ENCODE peak calls at places on chromosomes 13 and 19, in six cellular contexts. I is CD8-positive, alpha-beta memory T cell; A is ELR; T is activated T-cell treated with anti-CD3 and anti-CD28 coated beads, Interleukin-2, amount 50 U/mL, for 4 hours; C is osteoblast; J is stimulated activated naive CD4-positive, alpha-beta T cell. Q is an unnamed sample.

GRCh38 chr19:56084835-56085536 is 36.1 kb downstream of the ZNF787 start:
- DNase-seq in I (no peak), J (no peak), T (no peak), C (peak), A (no peak), Q (no peak)

GRCh38 chr13:86174632-86175031 is 375.4 kb upstream of the SLITRK6 start:
- DNase-seq in A (peak), J (no peak), I (no peak), T (no peak), C (no peak), Q (no peak)

GRCh38 chr19:28985201-28985600 is 227.8 kb downstream of the UQCRFS1 start:
- DNase-seq in T (no peak), J (no peak), C (no peak), A (no peak), I (no peak), Q (no peak)

GRCh38 chr13:114034481-114034891 is 60.6 kb upstream of the C13orf46 start:
- DNase-seq in C (no peak), A (no peak), J (no peak), T (no peak), I (no peak), Q (no peak)

GRCh38 chr13:75482070-75482819 is at the start of gene TBC1D4:
- DNase-seq in J (peak), C (peak), T (peak), A (peak), I (peak), Q (peak)

GRCh38 chr19:13260883-13261653 is 110.9 kb downstream of the IER2 start:
- DNase-seq in J (no peak), C (peak), T (no peak), A (peak), I (no peak), Q (peak)

GRCh38 chr13:74444877-74445479 is 310.8 kb upstream of the KLF12 start:
- DNase-seq in T (no peak), I (no peak), C (no peak), J (no peak), A (peak), Q (no peak)

GRCh38 chr19:47239152-47239551 is 8.2 kb upstream of the BBC3 start:
- DNase-seq in T (no peak), A (peak), J (peak), I (no peak), C (no peak), Q (no peak)

GRCh38 chr19:51099070-51099382 is 9.2 kb downstream of the CTU1 start:
- DNase-seq in C (peak), I (no peak), T (no peak), J (no peak), A (no peak), Q (no peak)

GRCh38 chr19:28883241-28883693 is 329.7 kb downstream of the UQCRFS1 start:
- DNase-seq in A (no peak), T (no peak), C (no peak), J (no peak), I (no peak), Q (no peak)

GRCh38 chr13:110480161-110480560 is 81.4 kb downstream of the RAB20 start:
- DNase-seq in A (no peak), C (no peak), J (no peak), T (no peak), I (no peak), Q (no peak)

GRCh38 chr19:42657551-42657950 is 62.8 kb upstream of the CEACAM8 start:
- DNase-seq in A (peak), J (no peak), C (no peak), T (no peak), I (no peak), Q (no peak)

GRCh38 chr19:47507924-47508553 is 6.8 kb downstream of the NAPA start:
- DNase-seq in C (peak), I (no peak), T (no peak), A (no peak), J (no peak), Q (no peak)

GRCh38 chr19:10102787-10103236 is 334 bp upstream of the ANGPTL6 start:
- DNase-seq in A (no peak), I (no peak), C (peak), J (no peak), T (no peak), Q (no peak)

GRCh38 chr13:48626077-48626449 is 27.7 kb upstream of the CYSLTR2 start:
- DNase-seq in C (no peak), I (no peak), A (no peak), J (no peak), T (no peak), Q (peak)

GRCh38 chr19:13579388-13580060 is 73.2 kb upstream of the CACNA1A start:
- DNase-seq in J (no peak), I (no peak), C (peak), T (no peak), A (peak), Q (no peak)

GRCh38 chr19:2775556-2776430 is 7.3 kb downstream of the SGTA start:
- DNase-seq in J (peak), T (peak), A (peak), C (peak), I (peak), Q (peak)

GRCh38 chr13:109781384-109782065 is 4.9 kb downstream of the IRS2 start:
- DNase-seq in I (peak), J (no peak), A (peak), T (no peak), C (peak), Q (no peak)

GRCh38 chr13:97425570-97425969 is 8.4 kb upstream of the RAP2A start:
- DNase-seq in I (no peak), J (no peak), C (no peak), T (no peak), A (no peak), Q (no peak)

GRCh38 chr13:41639955-41640780 is 182.8 kb downstream of the RGCC start:
- DNase-seq in J (no peak), I (no peak), A (no peak), C (no peak), T (no peak), Q (peak)

GRCh38 chr13:33838567-33839131 is 20.7 kb downstream of the RFC3 start:
- DNase-seq in T (no peak), C (peak), J (no peak), A (no peak), I (no peak), Q (no peak)

GRCh38 chr13:37127706-37128241 is 22.3 kb upstream of the CSNK1A1L start:
- DNase-seq in A (peak), T (no peak), I (no peak), J (no peak), C (peak), Q (no peak)

GRCh38 chr19:46861691-46862503 is 1.1 kb downstream of the ARHGAP35 start:
- DNase-seq in I (no peak), A (peak), C (peak), T (no peak), J (no peak), Q (no peak)

GRCh38 chr13:99652901-99653300 is 151.6 kb downstream of the TM9SF2 start:
- DNase-seq in T (no peak), J (no peak), A (no peak), C (no peak), I (no peak), Q (no peak)

GRCh38 chr19:42450314-42450934 is 7.7 kb upstream of the CXCL17 start:
- DNase-seq in A (peak), J (peak), C (peak), I (peak), T (peak), Q (peak)

GRCh38 chr13:24053505-24054251 is 106.8 kb upstream of the SPATA13 start:
- DNase-seq in J (peak), A (peak), T (peak), I (peak), C (peak), Q (peak)

GRCh38 chr13:51222510-51223283 is 499 bp downstream of the FAM124A start:
- DNase-seq in T (no peak), C (peak), I (no peak), J (no peak), A (peak), Q (peak)

GRCh38 chr19:49680473-49681351 is 3.6 kb downstream of the PRMT1 start:
- DNase-seq in T (peak), A (peak), I (peak), J (peak), C (peak), Q (peak)

GRCh38 chr13:47621931-47622330 is 379.1 kb downstream of the SUCLA2 start:
- DNase-seq in I (no peak), J (no peak), C (peak), T (no peak), A (peak), Q (no peak)

GRCh38 chr19:43755256-43755801 is 567 bp upstream of the SMG9 start:
- DNase-seq in T (peak), I (peak), J (peak), C (peak), A (peak), Q (peak)

GRCh38 chr19:39941151-39941550 is 6.7 kb upstream of the FCGBP start:
- DNase-seq in T (no peak), A (no peak), C (no peak), J (no peak), I (peak), Q (no peak)

GRCh38 chr19:51090471-51090870 is 7.8 kb upstream of the KLK14 start:
- DNase-seq in J (no peak), I (no peak), A (no peak), T (no peak), C (peak), Q (no peak)

GRCh38 chr19:4362871-4363545 is 19.6 kb downstream of the MPND start:
- DNase-seq in T (no peak), J (no peak), A (peak), C (peak), I (no peak), Q (no peak)

GRCh38 chr19:3784607-3785463 is 1.3 kb downstream of the MATK start:
- DNase-seq in A (peak), C (peak), J (peak), T (no peak), I (no peak), Q (no peak)

GRCh38 chr19:4937060-4937459 is 27.8 kb downstream of the UHRF1 start:
- DNase-seq in I (no peak), T (no peak), J (no peak), A (no peak), C (peak), Q (no peak)

GRCh38 chr19:45901912-45902650 is at the start of gene MYPOP:
- DNase-seq in A (peak), I (peak), T (no peak), J (no peak), C (peak), Q (peak)

GRCh38 chr13:47258384-47258783 is 361.5 kb upstream of the HTR2A start:
- DNase-seq in J (no peak), I (no peak), C (no peak), A (no peak), T (no peak), Q (no peak)

GRCh38 chr13:44093607-44094583 is 214.2 kb downstream of the LACC1 start:
- DNase-seq in T (no peak), J (no peak), C (no peak), I (no peak), A (no peak), Q (peak)

GRCh38 chr19:38266070-38266469 is 1.7 kb downstream of the SPINT2 start:
- DNase-seq in J (no peak), T (no peak), I (no peak), A (no peak), C (peak), Q (no peak)

Q was measured in hepatocyte.